ENCODE peak calls at places on chromosomes 16 and 17, in four cellular contexts. E is K562, Z is GM12878, N is HepG2. S is an unnamed sample.

GRCh38 chr17:65314212-65314611 is 177.0 kb downstream of the RGS9 start:
- DNase-seq in E (no peak), Z (no peak), N (no peak), S (no peak)

GRCh38 chr17:2943971-2944370 is 119.4 kb downstream of the OR1D5 start:
- DNase-seq in E (no peak), Z (no peak), N (no peak), S (no peak)

GRCh38 chr17:6398955-6399354 is 36.0 kb downstream of the AIPL1 start:
- DNase-seq in E (no peak), Z (no peak), N (no peak), S (no peak)

GRCh38 chr16:63581560-63581959 is 1540.3 kb downstream of the CDH11 start:
- DNase-seq in E (no peak), Z (no peak), N (no peak), S (no peak)

GRCh38 chr17:78378225-78379133 is at the start of gene PGS1:
- DNase-seq in E (peak), Z (no peak), N (no peak), S (peak)

GRCh38 chr17:45640141-45640850 is 143.8 kb upstream of the CRHR1 start:
- DNase-seq in E (peak), Z (peak), N (peak), S (peak)

GRCh38 chr16:52929478-52929877 is 123.2 kb downstream of the CHD9NB start:
- DNase-seq in E (no peak), Z (no peak), N (no peak), S (no peak)

GRCh38 chr17:43723697-43724359 is 34.8 kb downstream of the SOST start:
- DNase-seq in E (no peak), Z (no peak), N (peak), S (no peak)

GRCh38 chr17:22272363-22273146 is 580.2 kb downstream of the KCNJ18 start:
- DNase-seq in E (no peak), Z (no peak), N (no peak), S (no peak)

GRCh38 chr17:17944743-17945142 is 27.5 kb downstream of the TOM1L2 start:
- DNase-seq in E (no peak), Z (no peak), N (no peak), S (no peak)

GRCh38 chr17:16464641-16465312 is 27.2 kb downstream of the LRRC75A start:
- DNase-seq in E (no peak), Z (no peak), N (no peak), S (no peak)

GRCh38 chr17:30524847-30525246 is 47.6 kb downstream of the GOSR1 start:
- DNase-seq in E (no peak), Z (no peak), N (no peak), S (no peak)

GRCh38 chr16:86911311-86911999 is 333.1 kb downstream of the FOXL1 start:
- DNase-seq in E (no peak), Z (no peak), N (no peak), S (no peak)

GRCh38 chr16:20216818-20217217 is 110.5 kb downstream of the GP2 start:
- DNase-seq in E (no peak), Z (peak), N (no peak), S (no peak)

GRCh38 chr16:19001788-19002187 is 18.1 kb downstream of the TMC7 start:
- DNase-seq in E (no peak), Z (no peak), N (no peak), S (no peak)

GRCh38 chr16:2710711-2711231 is 9.3 kb downstream of the PRSS27 start:
- DNase-seq in E (no peak), Z (no peak), N (no peak), S (no peak)

GRCh38 chr17:61144876-61145564 is 254.6 kb upstream of the TBX2 start:
- DNase-seq in E (peak), Z (no peak), N (no peak), S (no peak)

GRCh38 chr17:80881321-80881720 is 110.3 kb upstream of the CHMP6 start:
- DNase-seq in E (no peak), Z (no peak), N (no peak), S (no peak)
- TF ChIP-seq HDAC6 in E (no peak), Z (no peak), N (no peak), S (no peak)

DNA sequence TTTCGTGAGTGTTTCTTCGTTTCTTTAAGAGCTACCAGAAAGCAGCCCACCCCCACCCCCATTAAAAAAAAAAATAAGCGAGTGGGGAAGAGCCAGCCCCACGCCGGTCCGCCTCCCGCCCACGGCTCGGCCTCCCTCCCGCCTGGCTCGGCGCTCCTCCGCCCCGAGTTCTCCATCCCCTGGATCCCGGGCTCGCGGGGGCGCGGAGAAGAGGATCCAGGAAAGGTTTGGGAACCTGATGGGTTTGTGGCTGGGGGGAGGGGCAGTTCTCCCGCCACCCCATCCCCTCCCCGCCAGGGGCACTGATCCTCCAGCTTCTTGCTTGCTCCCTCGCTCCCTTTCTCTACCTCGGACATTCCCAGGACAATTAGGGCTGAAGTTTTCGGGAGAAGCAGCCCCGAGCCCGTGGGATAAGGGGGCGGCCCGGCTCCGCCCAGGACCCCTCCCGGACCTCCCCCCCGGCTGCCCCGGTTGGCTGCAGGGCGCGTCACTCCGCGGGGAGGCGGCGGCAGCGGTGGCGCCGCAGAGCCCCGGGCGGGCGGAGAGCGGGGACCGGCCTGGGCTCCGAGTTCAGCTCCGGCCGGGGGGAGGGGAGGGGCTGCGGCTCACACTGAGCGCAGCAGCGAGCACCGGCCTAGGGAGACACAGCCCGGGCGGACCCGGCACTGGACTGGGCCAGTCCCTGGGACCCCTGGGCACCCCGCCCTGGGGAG is 1.0 kb upstream of the SALL1 start:
- DNase-seq in E (no peak), Z (no peak), N (peak), S (peak)
- TF ChIP-seq HDAC6 in E (no peak), Z (no peak), N (no peak), S (no peak)

DNA sequence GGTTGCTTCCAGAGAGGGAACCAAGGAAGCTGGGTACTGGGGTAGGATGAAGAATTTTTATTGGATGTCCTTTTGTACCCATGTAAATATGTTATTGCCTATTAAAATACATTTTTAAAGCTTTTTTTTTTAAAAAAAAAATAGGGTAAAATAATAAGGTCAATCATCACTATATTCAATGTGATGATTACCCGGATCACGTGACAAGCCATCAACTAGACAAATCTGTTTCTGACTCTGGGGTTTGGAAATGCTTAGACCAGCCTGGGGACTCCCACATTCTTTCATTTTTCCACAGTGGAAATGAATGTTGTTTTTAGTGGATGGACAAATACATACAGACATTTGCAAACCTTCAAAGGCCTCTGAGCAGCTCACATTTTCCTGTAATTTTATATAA is 79.9 kb upstream of the KIFC3 start:
- DNase-seq in E (no peak), Z (no peak), N (no peak), S (no peak)
- TF ChIP-seq HDAC6 in E (no peak), Z (no peak), N (no peak), S (no peak)

DNA sequence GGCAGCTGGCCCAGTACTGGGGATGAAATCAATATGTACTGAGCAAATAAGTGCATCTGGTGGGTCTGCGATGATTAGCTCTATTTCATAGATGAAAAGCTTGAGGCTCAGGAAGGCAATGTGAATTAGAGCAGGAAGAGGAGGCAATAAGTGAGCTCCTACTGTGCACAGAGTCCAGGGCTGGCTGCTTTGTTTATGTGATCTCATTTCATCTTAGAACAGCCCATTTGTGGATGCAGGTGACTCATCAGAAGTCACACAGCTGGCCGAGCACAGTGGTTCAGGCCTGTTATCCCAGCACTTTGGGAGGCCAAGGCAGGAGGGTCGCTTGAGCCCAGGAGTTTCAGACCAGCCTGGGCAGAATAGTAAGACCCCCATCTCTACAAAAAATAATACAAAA is 7.1 kb downstream of the TMEM114 start:
- DNase-seq in E (no peak), Z (no peak), N (no peak), S (no peak)
- TF ChIP-seq HDAC6 in E (no peak), Z (no peak), N (no peak), S (no peak)

GRCh38 chr17:63550816-63551639 is 751 bp downstream of the DCAF7 start:
- DNase-seq in E (peak), Z (no peak), N (peak), S (no peak)
- TF ChIP-seq HDAC6 in E (no peak), Z (no peak), N (no peak), S (no peak)

DNA sequence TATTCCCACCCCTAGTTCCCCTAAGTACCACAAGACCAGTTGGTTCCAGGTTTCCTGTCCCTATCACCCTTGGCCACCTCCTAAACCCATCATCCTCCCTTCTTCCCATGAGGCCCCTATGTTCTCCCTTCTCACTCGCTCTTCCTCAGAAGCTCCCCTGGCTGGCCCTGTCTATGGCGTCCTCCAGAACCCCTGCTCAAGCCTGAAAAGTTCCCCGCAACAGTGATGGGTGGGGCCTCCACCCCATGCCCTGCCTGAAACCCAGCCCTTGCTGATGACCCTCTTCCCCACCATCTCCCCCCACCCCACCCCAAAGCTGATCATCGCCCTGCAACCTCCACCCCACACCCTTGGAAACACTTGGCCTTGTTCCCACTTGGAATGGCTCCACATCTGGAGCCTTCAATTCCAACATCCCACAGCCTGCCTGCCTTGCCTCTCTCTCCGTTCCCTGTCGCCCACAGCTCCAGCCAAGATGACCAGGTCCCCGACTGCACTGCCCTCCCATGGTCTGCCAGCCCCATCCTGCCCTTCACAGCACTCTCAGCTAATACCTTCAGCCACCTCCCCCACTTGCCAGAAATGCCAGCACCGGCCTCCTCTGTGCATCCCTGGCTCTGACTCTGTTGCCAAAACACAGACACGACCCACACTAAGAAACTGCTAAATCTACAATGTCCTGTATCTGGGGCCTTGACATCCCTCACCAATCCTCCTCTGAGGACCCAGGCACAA is 10.5 kb downstream of the OSBPL7 start:
- DNase-seq in E (no peak), Z (no peak), N (no peak), S (no peak)
- TF ChIP-seq HDAC6 in E (no peak), Z (no peak), N (no peak), S (no peak)

GRCh38 chr16:66357523-66357928 is 9.0 kb upstream of the CDH5 start:
- DNase-seq in E (peak), Z (no peak), N (peak), S (no peak)

GRCh38 chr16:66358231-66358630 is 8.3 kb upstream of the CDH5 start:
- DNase-seq in E (no peak), Z (no peak), N (no peak), S (no peak)

GRCh38 chr16:66359811-66360608 is 6.5 kb upstream of the CDH5 start:
- DNase-seq in E (no peak), Z (no peak), N (no peak), S (no peak)

GRCh38 chr16:66360624-66361324 is 5.7 kb upstream of the CDH5 start:
- DNase-seq in E (no peak), Z (no peak), N (no peak), S (no peak)

GRCh38 chr16:66359012-66359411 is 7.5 kb upstream of the CDH5 start:
- DNase-seq in E (no peak), Z (no peak), N (no peak), S (no peak)
- TF ChIP-seq HDAC6 in E (no peak), Z (no peak), N (no peak), S (no peak)

DNA sequence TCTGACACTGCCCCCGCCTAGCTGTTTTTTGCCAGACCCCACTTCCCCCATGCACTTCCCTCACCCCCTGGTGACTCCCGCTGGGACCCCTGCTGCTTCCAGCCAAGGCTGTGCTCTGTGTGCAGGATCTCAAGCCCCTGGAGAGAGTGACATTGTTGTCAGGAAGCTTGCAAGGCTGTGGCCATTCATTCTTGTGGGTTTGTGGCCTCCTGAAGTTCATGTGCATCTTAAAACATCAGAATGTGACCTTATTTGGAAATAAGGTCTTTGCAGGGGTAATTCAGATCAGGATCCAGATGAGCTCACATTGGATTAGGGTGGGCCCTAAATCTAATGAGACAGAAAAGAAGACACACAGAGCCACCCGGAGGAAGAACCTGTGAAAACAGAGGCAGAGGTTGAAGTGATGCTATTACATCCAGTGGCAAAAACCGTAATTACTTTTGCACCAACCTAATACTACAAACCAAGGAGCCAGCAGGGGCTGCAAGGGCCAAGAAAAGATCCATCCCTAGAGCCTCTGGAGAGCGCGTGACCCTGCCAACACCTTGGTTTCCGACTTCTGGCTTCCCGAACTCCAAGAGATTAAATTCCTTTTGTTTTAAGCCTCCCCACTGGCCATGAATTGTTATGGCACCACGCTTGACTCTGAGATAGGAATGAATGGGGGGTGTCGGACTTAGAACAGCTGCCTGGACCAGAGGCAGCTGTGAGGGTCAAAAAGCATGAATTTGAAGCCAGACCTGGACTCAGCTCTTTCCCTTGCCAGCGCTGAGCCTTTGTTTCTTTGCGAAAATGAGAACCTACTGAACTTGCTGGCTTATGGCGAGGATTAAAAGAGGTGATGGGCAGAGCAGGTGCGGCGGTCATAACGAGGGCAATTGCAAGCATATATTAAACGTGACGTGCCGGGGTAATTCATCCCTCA is 75.5 kb downstream of the BMERB1 start:
- DNase-seq in E (no peak), Z (no peak), N (no peak), S (peak)
- TF ChIP-seq HDAC6 in E (no peak), Z (no peak), N (no peak), S (no peak)

S was measured in H1.